ENCODE peak calls at places on chromosomes 6 and 20, in eight cellular contexts. U, D, E, L, Y, B, N and W are unnamed samples.

GRCh38 chr6:139271056-139271455 is 20.7 kb downstream of the TXLNB start:
- DNase-seq in U (no peak), D (no peak), E (no peak), L (no peak), Y (no peak), B (peak), N (peak), W (no peak)

GRCh38 chr6:127188752-127189151 is 70.3 kb downstream of the RSPO3 start:
- DNase-seq in U (no peak), D (no peak), E (no peak), L (no peak), Y (no peak), B (no peak), N (no peak), W (no peak)

GRCh38 chr6:111559193-111560097 is 46.2 kb downstream of the TRAF3IP2 start:
- DNase-seq in U (no peak), D (peak), E (no peak), L (no peak), Y (no peak), B (no peak), N (no peak), W (no peak)

GRCh38 chr6:160041608-160042007 is 72.7 kb downstream of the IGF2R start:
- DNase-seq in U (peak), D (peak), E (no peak), L (no peak), Y (peak), B (peak), N (no peak), W (no peak)

GRCh38 chr6:168536665-168537249 is 95.8 kb downstream of the SMOC2 start:
- DNase-seq in U (no peak), D (no peak), E (no peak), L (no peak), Y (no peak), B (no peak), N (no peak), W (no peak)

GRCh38 chr6:51959744-51960383 is 127.5 kb downstream of the PKHD1 start:
- DNase-seq in U (peak), D (peak), E (no peak), L (peak), Y (peak), B (peak), N (peak), W (peak)

GRCh38 chr20:49381558-49382493 is 100.6 kb downstream of the KCNB1 start:
- DNase-seq in U (peak), D (peak), E (no peak), L (no peak), Y (peak), B (peak), N (peak), W (no peak)

GRCh38 chr20:63317061-63317460 is 24.1 kb downstream of the COL20A1 start:
- DNase-seq in U (no peak), D (no peak), E (no peak), L (no peak), Y (no peak), B (no peak), N (no peak), W (no peak)

GRCh38 chr6:3297909-3298308 is 39.2 kb downstream of the PSMG4 start:
- DNase-seq in U (no peak), D (no peak), E (no peak), L (peak), Y (no peak), B (no peak), N (no peak), W (no peak)

GRCh38 chr6:56841751-56842150 is 113.2 kb upstream of the BEND6 start:
- DNase-seq in U (no peak), D (no peak), E (no peak), L (no peak), Y (no peak), B (no peak), N (no peak), W (no peak)

GRCh38 chr20:51335329-51335841 is 207.1 kb downstream of the NFATC2 start:
- DNase-seq in U (no peak), D (no peak), E (no peak), L (no peak), Y (no peak), B (peak), N (peak), W (no peak)

GRCh38 chr6:22214314-22214713 is 82.5 kb downstream of the PRL start:
- DNase-seq in U (no peak), D (no peak), E (no peak), L (no peak), Y (no peak), B (no peak), N (no peak), W (no peak)

GRCh38 chr20:17622086-17622850 is 52.4 kb downstream of the DSTN start:
- DNase-seq in U (no peak), D (no peak), E (no peak), L (peak), Y (peak), B (no peak), N (no peak), W (no peak)

GRCh38 chr6:1227935-1228753 is 83.8 kb upstream of the FOXQ1 start:
- DNase-seq in U (no peak), D (no peak), E (no peak), L (no peak), Y (no peak), B (no peak), N (no peak), W (no peak)

GRCh38 chr20:21141825-21142224 is 15.9 kb downstream of the KIZ start:
- DNase-seq in U (no peak), D (no peak), E (no peak), L (no peak), Y (no peak), B (no peak), N (no peak), W (no peak)

GRCh38 chr20:37907677-37908397 is 4.9 kb downstream of the VSTM2L start:
- DNase-seq in U (no peak), D (no peak), E (no peak), L (no peak), Y (no peak), B (peak), N (peak), W (no peak)

GRCh38 chr6:107713214-107713962 is 110.7 kb downstream of the SCML4 start:
- DNase-seq in U (no peak), D (no peak), E (no peak), L (no peak), Y (no peak), B (no peak), N (no peak), W (no peak)

GRCh38 chr20:10264166-10264558 is 45.5 kb downstream of the SNAP25 start:
- DNase-seq in U (no peak), D (no peak), E (no peak), L (no peak), Y (no peak), B (no peak), N (no peak), W (no peak)

GRCh38 chr6:101117397-101118185 is 236.5 kb upstream of the ASCC3 start:
- DNase-seq in U (no peak), D (no peak), E (no peak), L (no peak), Y (no peak), B (no peak), N (no peak), W (no peak)

GRCh38 chr6:130183271-130184222 is 39.2 kb downstream of the SAMD3 start:
- DNase-seq in U (no peak), D (no peak), E (peak), L (no peak), Y (no peak), B (no peak), N (no peak), W (no peak)

GRCh38 chr20:3101737-3102574 is 17.4 kb upstream of the AVP start:
- DNase-seq in U (no peak), D (no peak), E (peak), L (no peak), Y (no peak), B (no peak), N (no peak), W (no peak)

GRCh38 chr20:56163806-56164205 is 84.7 kb upstream of the MC3R start:
- DNase-seq in U (no peak), D (no peak), E (no peak), L (no peak), Y (no peak), B (no peak), N (no peak), W (no peak)

GRCh38 chr6:88982720-88983119 is 19.3 kb upstream of the RNGTT start:
- DNase-seq in U (peak), D (peak), E (no peak), L (no peak), Y (peak), B (peak), N (peak), W (no peak)

GRCh38 chr20:37879843-37880242 is 23.1 kb upstream of the VSTM2L start:
- DNase-seq in U (no peak), D (no peak), E (no peak), L (no peak), Y (no peak), B (no peak), N (no peak), W (no peak)

GRCh38 chr20:2752631-2753455 is 47.6 kb downstream of the CPXM1 start:
- DNase-seq in U (peak), D (no peak), E (peak), L (peak), Y (no peak), B (peak), N (no peak), W (no peak)

GRCh38 chr6:148682990-148683389 is 63.8 kb upstream of the UST start:
- DNase-seq in U (no peak), D (no peak), E (no peak), L (no peak), Y (no peak), B (no peak), N (no peak), W (no peak)

GRCh38 chr20:21509597-21510331 is 4.1 kb downstream of the NKX2-2 start:
- DNase-seq in U (no peak), D (no peak), E (no peak), L (no peak), Y (no peak), B (peak), N (no peak), W (no peak)

GRCh38 chr20:31841928-31842327 is 3.5 kb downstream of the FOXS1 start:
- DNase-seq in U (peak), D (no peak), E (no peak), L (no peak), Y (no peak), B (peak), N (peak), W (no peak)

GRCh38 chr6:77458421-77458820 is 4.9 kb downstream of the HTR1B start:
- DNase-seq in U (no peak), D (no peak), E (no peak), L (no peak), Y (no peak), B (no peak), N (no peak), W (no peak)

GRCh38 chr20:21125072-21125848 is 622 bp upstream of the KIZ start:
- DNase-seq in U (peak), D (peak), E (no peak), L (no peak), Y (no peak), B (no peak), N (peak), W (no peak)

GRCh38 chr6:57193177-57193576 is 21.1 kb downstream of the BAG2 start:
- DNase-seq in U (no peak), D (no peak), E (no peak), L (no peak), Y (no peak), B (no peak), N (no peak), W (no peak)

GRCh38 chr6:33112148-33112547 is 36.4 kb downstream of the HLA-DPB1 start:
- DNase-seq in U (no peak), D (peak), E (no peak), L (no peak), Y (no peak), B (peak), N (peak), W (no peak)